ENCODE peak calls at places on chromosomes 7 and 10, in six cellular contexts. C, W, P, M, R and V are unnamed samples. For H3K4me1, the result is how much of the 10 kb centered on the place peaks cover.

GRCh38 chr10:42999385-43000020 is 77.4 kb upstream of the RET start:
- DNase-seq in P (no peak), W (no peak), C (no peak), R (no peak), M (no peak), V (peak)

GRCh38 chr7:90119178-90119971 is 34.9 kb upstream of the STEAP1 start:
- DNase-seq in R (peak), W (no peak), M (no peak), C (no peak), P (no peak), V (no peak)

GRCh38 chr10:69742928-69743602 is 58.6 kb upstream of the COL13A1 start:
- DNase-seq in C (peak), R (no peak), P (no peak), W (no peak), M (no peak), V (peak)

GRCh38 chr7:19066109-19066508 is 51.3 kb downstream of the TWIST1 start:
- DNase-seq in R (no peak), P (no peak), W (no peak), M (no peak), C (no peak), V (no peak)

GRCh38 chr7:148262721-148263229 is 327.8 kb upstream of the C7orf33 start:
- DNase-seq in M (peak), P (peak), W (peak), C (peak), R (peak), V (peak)

GRCh38 chr10:47277352-47278151 is 22.4 kb upstream of the GDF10 start:
- DNase-seq in P (no peak), M (peak), C (no peak), W (no peak), R (no peak), V (peak)

GRCh38 chr10:123884351-123884906 is 7.2 kb downstream of the CPXM2 start:
- DNase-seq in W (no peak), R (no peak), C (no peak), P (no peak), M (no peak), V (no peak)

GRCh38 chr10:87829986-87830732 is 12.1 kb upstream of the ATAD1 start:
- DNase-seq in W (no peak), M (no peak), P (no peak), R (no peak), C (no peak), V (no peak)

DNA sequence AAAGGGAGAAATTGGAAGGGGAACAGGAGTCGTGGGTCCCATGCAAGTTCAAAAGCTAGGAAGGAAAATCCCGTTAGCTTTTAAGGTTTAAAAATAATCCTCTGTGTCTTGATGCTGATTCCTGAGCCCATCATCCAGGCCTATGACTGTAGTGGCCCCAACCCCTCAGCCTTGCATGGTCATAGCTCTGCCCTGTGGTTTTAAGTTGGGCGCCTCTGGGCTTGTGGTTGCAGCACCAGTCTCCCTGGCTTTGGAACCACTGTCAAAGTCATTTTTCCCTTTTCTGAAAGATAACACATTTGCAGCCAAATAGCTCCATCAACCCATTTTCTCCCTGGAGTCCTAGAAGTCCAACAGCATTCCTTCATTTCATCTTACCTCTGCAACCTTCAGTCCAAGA is 13.6 kb downstream of the TMEM236 start:
- DNase-seq in C (no peak), W (no peak), M (no peak), R (no peak), P (no peak), V (no peak)
- H3K4me1 ChIP-seq in C (under half), W (under half), M (under half), R (under half), P (under half), V (under half)

DNA sequence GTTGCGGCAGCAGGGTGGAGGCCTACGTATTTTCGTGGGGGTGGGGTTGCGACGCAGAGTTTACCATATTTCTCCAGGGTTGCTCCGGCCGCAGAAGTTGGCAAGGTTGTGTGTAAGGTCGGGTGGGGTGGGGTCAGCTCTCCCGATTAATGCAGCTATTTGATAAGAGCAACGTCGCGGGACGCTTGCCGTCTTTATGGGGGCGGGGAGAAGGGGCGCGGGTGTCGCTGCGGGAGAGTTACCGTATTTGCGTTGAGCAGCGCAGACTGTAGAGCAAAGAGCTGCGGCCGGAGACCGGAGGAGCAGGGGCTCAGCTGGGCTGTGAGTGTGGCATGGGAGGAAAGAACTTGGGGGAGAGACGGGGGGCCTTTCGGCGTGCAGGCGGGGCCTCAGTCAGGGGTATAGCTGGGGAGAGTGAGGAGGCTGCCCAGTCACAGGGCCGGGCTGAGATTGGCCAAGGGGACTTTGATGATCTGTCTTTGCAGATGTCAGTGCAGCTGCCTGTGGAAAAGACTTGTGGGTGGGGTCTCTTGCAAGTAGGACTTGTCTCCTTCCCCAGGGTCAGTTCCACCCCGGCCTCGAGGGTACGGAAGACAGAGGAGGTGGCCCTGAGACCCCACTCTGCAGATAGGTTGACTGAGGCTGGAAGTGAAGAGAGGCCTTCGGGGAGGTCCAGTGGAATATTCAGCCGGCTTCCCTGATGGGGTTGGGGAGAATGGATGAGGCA is 26.6 kb downstream of the ZNF775 start:
- DNase-seq in C (no peak), M (peak), R (peak), W (no peak), P (no peak), V (peak)
- H3K4me1 ChIP-seq in C (under half), M (under half), R (under half), W (under half), P (under half), V (under half)

DNA sequence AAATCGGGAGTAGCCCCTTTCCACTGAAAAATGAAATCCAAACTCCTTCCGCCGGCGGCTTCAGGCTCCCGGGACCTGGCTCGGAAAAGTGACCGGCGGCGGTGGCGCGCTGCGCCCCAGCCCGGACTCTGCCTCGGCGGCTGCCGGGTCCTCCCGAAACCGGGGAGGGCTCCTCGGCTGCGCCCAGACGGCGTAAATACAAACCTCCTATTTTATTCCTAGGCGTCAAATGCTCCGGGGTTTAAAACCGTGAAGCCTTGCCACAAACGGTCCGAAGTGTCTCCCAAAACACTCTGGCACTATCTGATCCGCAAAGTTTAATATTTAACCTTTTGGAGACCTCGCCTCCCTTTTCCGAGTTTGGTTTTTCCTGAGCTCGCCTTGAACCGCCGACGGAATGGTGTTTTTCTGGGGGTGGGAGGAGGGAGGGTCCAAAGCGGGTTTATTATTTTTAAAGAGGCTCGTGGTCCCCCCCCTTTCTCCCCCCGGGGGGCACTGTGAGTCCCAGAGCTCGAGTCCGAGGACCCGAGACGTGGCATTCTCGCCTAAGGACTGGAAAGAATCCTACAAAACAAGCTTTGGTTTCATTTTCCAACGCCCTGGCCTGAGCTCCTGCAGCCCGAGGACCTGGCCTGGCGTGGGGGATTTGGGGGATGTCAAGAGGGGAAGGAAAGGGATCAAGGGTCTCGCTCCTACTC is 1.9 kb downstream of the TNRC18 start:
- DNase-seq in P (no peak), W (no peak), R (peak), C (no peak), M (no peak), V (no peak)
- H3K4me1 ChIP-seq in P (under half), W (under half), R (half or more), C (under half), M (half or more), V (half or more)

GRCh38 chr10:99994801-99995200 is 14.9 kb downstream of the DNMBP start:
- DNase-seq in R (no peak), C (no peak), W (no peak), P (no peak), M (no peak), V (no peak)

GRCh38 chr10:99996934-99997648 is 12.7 kb downstream of the DNMBP start:
- DNase-seq in P (no peak), W (no peak), C (no peak), M (no peak), R (no peak), V (no peak)

GRCh38 chr10:99995713-99996112 is 14.0 kb downstream of the DNMBP start:
- DNase-seq in M (no peak), P (no peak), R (no peak), C (no peak), W (no peak), V (no peak)

GRCh38 chr10:100000109-100000502 is 9.6 kb downstream of the DNMBP start:
- DNase-seq in P (no peak), W (no peak), M (no peak), R (no peak), C (no peak), V (no peak)

DNA sequence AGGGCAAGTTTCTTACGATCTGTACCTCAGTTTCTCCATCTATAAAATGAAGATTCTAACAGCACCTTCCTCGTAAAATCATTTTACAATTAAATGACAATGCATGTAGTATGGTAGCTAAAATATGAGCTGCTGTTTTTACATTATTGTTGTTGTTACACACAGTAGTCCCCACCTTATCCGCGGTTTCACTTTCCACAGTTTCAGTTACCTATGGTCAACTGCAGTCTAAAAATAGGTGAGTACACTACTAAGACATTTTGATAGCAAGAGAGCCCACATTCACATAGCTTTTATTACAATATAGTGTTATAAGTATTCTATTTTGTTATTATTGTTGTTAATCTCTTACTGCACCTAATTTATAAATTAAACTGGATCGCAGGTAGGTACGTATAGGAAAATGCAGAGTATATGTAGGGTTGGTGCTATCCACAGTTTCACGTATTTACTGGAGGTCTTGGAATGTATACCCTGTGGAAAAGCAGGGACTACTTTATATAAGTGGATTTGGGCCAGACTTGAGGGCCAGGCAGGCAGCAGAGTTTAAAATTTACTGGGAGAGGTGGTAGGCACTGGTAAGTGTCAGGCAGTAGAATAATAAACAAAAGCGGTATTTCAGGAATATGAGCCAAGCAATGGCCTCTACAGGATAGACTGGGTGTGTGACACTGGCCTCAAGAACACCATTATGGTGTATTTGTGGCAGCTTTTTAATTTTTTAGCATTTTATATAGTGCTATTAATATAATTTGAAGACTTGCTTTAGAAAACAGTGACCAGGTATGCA is 10.2 kb downstream of the DNMBP start:
- DNase-seq in R (no peak), C (no peak), M (no peak), W (no peak), P (no peak), V (no peak)
- H3K4me1 ChIP-seq in R (under half), C (half or more), M (under half), W (under half), P (under half), V (under half)

GRCh38 chr7:131015131-131015954 is 281.3 kb upstream of the KLF14 start:
- DNase-seq in M (no peak), R (no peak), W (no peak), P (no peak), C (peak), V (no peak)
- H3K4me1 ChIP-seq in M (half or more), R (half or more), W (half or more), P (under half), C (half or more), V (half or more)

DNA sequence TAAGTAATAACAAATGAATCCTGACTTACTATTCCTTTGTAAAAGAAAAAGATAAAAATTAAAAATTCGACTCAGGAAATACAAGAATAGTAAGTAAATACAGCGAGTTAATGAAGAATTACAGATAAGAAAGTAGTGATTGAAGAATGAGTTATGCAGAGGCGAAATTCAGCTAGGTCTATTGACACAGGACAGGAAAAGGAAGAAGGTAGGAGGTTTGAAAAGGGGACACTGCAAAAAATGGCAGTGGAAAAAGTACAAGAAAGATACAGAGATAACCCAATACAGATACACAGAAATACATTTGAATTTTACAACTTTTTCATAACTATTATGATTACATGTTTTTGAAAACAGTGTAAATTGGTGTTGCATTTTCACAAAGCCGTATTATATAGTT is 28.0 kb downstream of the JAZF1 start:
- DNase-seq in W (no peak), R (no peak), C (no peak), M (no peak), P (no peak), V (no peak)
- H3K4me1 ChIP-seq in W (under half), R (under half), C (under half), M (under half), P (under half), V (under half)

DNA sequence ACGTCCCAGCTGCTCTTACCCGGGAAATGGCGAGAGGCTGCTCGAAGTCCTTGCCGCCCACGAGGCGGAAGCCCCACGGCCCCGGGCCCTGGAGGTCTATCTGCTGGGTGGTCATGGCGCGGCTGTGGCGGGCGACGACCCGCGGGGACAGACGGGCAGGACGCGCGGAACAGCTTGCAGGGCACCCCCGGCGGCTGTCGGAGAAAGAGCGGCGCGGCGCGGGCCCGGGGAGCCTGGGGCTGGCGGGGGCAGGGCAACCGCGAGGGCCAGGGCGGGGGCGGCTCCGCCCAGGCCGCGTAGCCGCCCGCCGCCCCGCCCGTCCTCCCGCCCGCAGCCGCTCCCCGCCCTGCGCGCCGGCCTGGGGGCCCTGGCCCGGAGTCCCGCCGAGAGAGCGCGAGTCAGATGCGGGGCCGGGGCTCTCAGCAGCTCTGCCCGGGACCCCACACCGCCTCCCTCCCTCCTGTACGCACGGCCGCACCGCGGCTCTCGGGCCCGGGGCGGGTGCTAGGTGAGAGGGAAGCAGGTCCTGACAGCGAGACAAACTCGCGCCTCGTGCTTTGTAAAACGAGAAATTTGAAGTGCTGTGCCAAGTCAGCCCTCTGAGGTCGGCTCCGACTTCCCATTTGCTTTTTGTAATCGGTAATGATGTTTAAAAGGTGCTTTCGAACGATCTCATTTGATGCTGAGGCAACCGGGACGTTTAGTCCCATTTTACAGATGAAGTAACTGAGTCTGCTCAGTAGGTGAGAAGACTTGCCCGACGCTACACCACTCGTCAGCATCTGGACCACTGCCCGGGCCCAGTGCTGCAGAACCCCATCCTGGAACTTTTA is at the start of gene PDLIM1:
- DNase-seq in C (no peak), W (no peak), R (peak), P (no peak), M (peak), V (peak)
- H3K4me1 ChIP-seq in C (under half), W (under half), R (under half), P (under half), M (under half), V (under half)